ENCODE peak calls at places on chromosomes 13 and 19, in eight cellular contexts. V is transverse colon, W is SK-N-SH, H is suprapubic skin, F is tibial nerve, D is H1, R is A549, B is K562. I is an unnamed sample.

GRCh38 chr13:43698743-43699142 is 88.0 kb downstream of the ENOX1 start:
- DNase-seq in B (no peak), R (no peak), V (no peak), F (no peak), W (no peak), D (no peak), H (no peak), I (no peak)

GRCh38 chr13:36750046-36750445 is 69.0 kb upstream of the RFXAP start:
- DNase-seq in R (no peak), D (no peak), W (no peak), V (no peak), F (no peak), H (no peak), B (no peak), I (no peak)

GRCh38 chr19:20926796-20927195 is 3.7 kb downstream of the ZNF85 start:
- DNase-seq in H (no peak), D (no peak), B (no peak), F (no peak), W (no peak), V (no peak), R (no peak), I (no peak)

GRCh38 chr19:10864538-10864899 is 6.8 kb upstream of the CARM1 start:
- DNase-seq in F (peak; percentile 93), B (peak; percentile 92), V (peak; percentile 91), D (no peak), W (peak; percentile 91), R (peak; percentile 95), H (peak; percentile 90), I (no peak)

GRCh38 chr13:114128624-114129522 is 3.5 kb downstream of the RASA3 start:
- DNase-seq in H (peak; percentile 89), R (no peak), W (no peak), B (peak; percentile 85), F (peak; percentile 68), D (no peak), V (peak; percentile 79), I (no peak)

GRCh38 chr13:51687928-51688714 is 103.9 kb downstream of the WDFY2 start:
- DNase-seq in F (no peak), H (no peak), D (no peak), B (no peak), W (peak; percentile 13), V (no peak), R (no peak), I (no peak)

GRCh38 chr13:45055902-45056648 is 64.2 kb upstream of the GTF2F2 start:
- DNase-seq in D (no peak), W (no peak), B (peak; percentile 27), H (no peak), F (peak; percentile 14), R (no peak), V (peak; percentile 11), I (no peak)

GRCh38 chr19:49912965-49913685 is 15.9 kb upstream of the ATF5 start:
- DNase-seq in H (no peak), F (no peak), B (peak; percentile 51), V (no peak), D (no peak), R (no peak), W (no peak), I (no peak)

GRCh38 chr19:37484406-37485115 is 15.4 kb downstream of the ZNF570 start:
- DNase-seq in R (no peak), F (no peak), V (no peak), H (no peak), W (no peak), B (no peak), D (no peak), I (no peak)

GRCh38 chr13:23876265-23876664 is 12.9 kb downstream of the MIPEP start:
- DNase-seq in V (peak; percentile 24), D (no peak), F (no peak), W (peak; percentile 36), B (no peak), H (no peak), R (no peak), I (no peak)

GRCh38 chr13:30676672-30677071 is 58.7 kb upstream of the ALOX5AP start:
- DNase-seq in D (no peak), H (no peak), V (no peak), W (no peak), R (no peak), F (no peak), B (no peak), I (no peak)

GRCh38 chr13:76667551-76667950 is 218.7 kb downstream of the KCTD12 start:
- DNase-seq in D (no peak), B (no peak), W (peak; percentile 4), R (no peak), F (peak; percentile 22), V (no peak), H (no peak), I (no peak)
- TF ChIP-seq EP300 in D (no peak), B (no peak), W (no peak), R (no peak), F (no peak), V (no peak), H (no peak), I (no peak)

GRCh38 chr13:111265701-111266035 is 54.8 kb upstream of the TEX29 start:
- DNase-seq in B (no peak), V (no peak), W (no peak), R (no peak), H (no peak), F (no peak), D (no peak), I (peak; percentile 12)

GRCh38 chr13:111269508-111269907 is 50.9 kb upstream of the TEX29 start:
- DNase-seq in V (no peak), R (no peak), F (no peak), H (no peak), B (no peak), D (no peak), W (no peak), I (no peak)

GRCh38 chr13:111270126-111270525 is 50.3 kb upstream of the TEX29 start:
- DNase-seq in W (no peak), R (no peak), H (no peak), V (no peak), F (no peak), B (no peak), D (no peak), I (no peak)

GRCh38 chr13:111267205-111267604 is 53.2 kb upstream of the TEX29 start:
- DNase-seq in B (no peak), F (no peak), H (no peak), V (no peak), D (no peak), W (no peak), R (no peak), I (peak; percentile 66)

GRCh38 chr13:111267784-111268183 is 52.7 kb upstream of the TEX29 start:
- DNase-seq in F (no peak), W (no peak), H (no peak), B (no peak), D (no peak), R (no peak), V (no peak), I (no peak)
- TF ChIP-seq EP300 in F (no peak), W (no peak), H (no peak), B (no peak), D (no peak), R (no peak), V (no peak), I (no peak)

GRCh38 chr19:16015805-16016173 is 60.5 kb upstream of the TPM4 start:
- DNase-seq in H (no peak), W (peak; percentile 6), D (no peak), B (no peak), V (no peak), R (no peak), F (no peak), I (no peak)
- TF ChIP-seq EP300 in H (no peak), W (no peak), D (no peak), B (no peak), V (no peak), R (no peak), F (no peak), I (no peak)

GRCh38 chr13:113095146-113096051 is 10.2 kb upstream of the F7 start:
- DNase-seq in W (no peak), F (no peak), H (no peak), D (no peak), B (no peak), R (no peak), V (no peak), I (no peak)
- TF ChIP-seq EP300 in W (no peak), F (no peak), H (no peak), D (no peak), B (no peak), R (no peak), V (no peak), I (no peak)

I was measured in esophagus muscularis mucosa.